ENCODE peak calls at places on chromosomes 1 and 21, in six cellular contexts. H is GM23338; B is activated effector memory CD4-positive, alpha-beta T cell treated with anti-CD3 and anti-CD28 coated beads, Interleukin-2, amount 50 U/mL, for 16 hours; M is activated CD4-positive, alpha-beta T cell treated with anti-CD3 and anti-CD28 coated beads, Interleukin-2, amount 50 U/mL, for 48 hours; K is NCI-H524; Z is amniotic epithelial cell. E is an unnamed sample.

GRCh38 chr1:163561570-163562295 is 240.0 kb downstream of the NUF2 start:
- DNase-seq in K (peak), H (peak), Z (peak), M (no peak), B (no peak), E (no peak)

GRCh38 chr1:87212431-87213125 is 116.1 kb upstream of the LMO4 start:
- DNase-seq in K (peak), M (no peak), B (no peak), H (no peak), Z (no peak), E (no peak)

GRCh38 chr1:13864760-13865159 is 164.8 kb downstream of the PRDM2 start:
- DNase-seq in M (no peak), B (no peak), Z (no peak), H (no peak), K (no peak), E (no peak)

GRCh38 chr21:43899307-43900077 is 34.5 kb downstream of the AGPAT3 start:
- DNase-seq in K (no peak), H (no peak), M (no peak), Z (no peak), B (no peak), E (no peak)

GRCh38 chr1:30447701-30448100 is 275.7 kb downstream of the MATN1 start:
- DNase-seq in B (peak), Z (no peak), K (no peak), H (no peak), M (no peak), E (no peak)

GRCh38 chr1:155944396-155944728 is 2.9 kb downstream of the RXFP4 start:
- DNase-seq in Z (no peak), K (peak), M (no peak), H (no peak), B (no peak), E (no peak)

GRCh38 chr1:203599875-203600781 is 26.5 kb upstream of the ATP2B4 start:
- DNase-seq in Z (no peak), B (no peak), K (no peak), H (no peak), M (no peak), E (no peak)

GRCh38 chr1:157124855-157125254 is 13.3 kb downstream of the ETV3 start:
- DNase-seq in M (no peak), Z (no peak), K (peak), H (no peak), B (no peak), E (no peak)

GRCh38 chr1:37553598-37553926 is 531 bp downstream of the SNIP1 start:
- DNase-seq in M (no peak), Z (no peak), K (no peak), H (peak), B (no peak), E (no peak)

GRCh38 chr1:16925635-16926490 is 4.1 kb downstream of the CROCC start:
- DNase-seq in K (no peak), M (no peak), B (no peak), Z (no peak), H (no peak), E (no peak)

GRCh38 chr1:94379615-94380014 is 38.6 kb upstream of the ABCD3 start:
- DNase-seq in H (no peak), B (no peak), Z (no peak), M (no peak), K (no peak), E (no peak)

GRCh38 chr21:26043891-26044290 is 126.7 kb downstream of the APP start:
- DNase-seq in K (no peak), B (no peak), M (no peak), Z (peak), H (no peak), E (no peak)

GRCh38 chr1:58968360-58968952 is 184.6 kb upstream of the JUN start:
- DNase-seq in Z (peak), H (no peak), M (peak), K (no peak), B (no peak), E (peak)

GRCh38 chr1:181104042-181104789 is 15.7 kb downstream of the IER5 start:
- DNase-seq in K (no peak), B (no peak), Z (no peak), M (no peak), H (peak), E (no peak)

GRCh38 chr1:153272186-153272585 is 12.7 kb downstream of the LORICRIN start:
- DNase-seq in K (no peak), M (no peak), H (no peak), Z (no peak), B (no peak), E (no peak)

GRCh38 chr21:38920631-38921398 is 115.1 kb downstream of the ETS2 start:
- DNase-seq in H (no peak), Z (peak), B (no peak), K (no peak), M (no peak), E (no peak)

GRCh38 chr1:196599324-196599723 is 8.9 kb downstream of the KCNT2 start:
- DNase-seq in H (no peak), K (no peak), B (no peak), Z (no peak), M (no peak), E (no peak)

GRCh38 chr1:21926814-21927530 is 10.1 kb downstream of the HSPG2 start:
- DNase-seq in K (no peak), Z (peak), M (no peak), B (no peak), H (no peak), E (no peak)

GRCh38 chr1:7771673-7772299 is 690 bp downstream of the VAMP3 start:
- DNase-seq in Z (peak), M (no peak), H (no peak), B (no peak), K (no peak), E (no peak)

GRCh38 chr1:244801246-244801645 is 34.2 kb upstream of the COX20 start:
- DNase-seq in Z (peak), H (peak), M (peak), K (peak), B (peak), E (peak)

GRCh38 chr21:44425895-44426662 is 29.2 kb upstream of the LRRC3 start:
- DNase-seq in B (peak), Z (no peak), H (no peak), M (no peak), K (no peak), E (peak)

GRCh38 chr1:5648410-5649165 is 343.6 kb downstream of the NPHP4 start:
- DNase-seq in K (no peak), Z (no peak), M (no peak), H (no peak), B (no peak), E (peak)

GRCh38 chr1:89203166-89203565 is 4.4 kb upstream of the GBP4 start:
- DNase-seq in Z (peak), B (no peak), M (no peak), H (no peak), K (no peak), E (no peak)

GRCh38 chr1:169694304-169694703 is 17.1 kb downstream of the SELL start:
- DNase-seq in M (no peak), Z (no peak), B (no peak), K (no peak), H (peak), E (no peak)

GRCh38 chr1:205576011-205576410 is 55.8 kb downstream of the ELK4 start:
- DNase-seq in K (no peak), M (no peak), B (peak), H (no peak), Z (no peak), E (peak)

GRCh38 chr1:112905420-112906154 is 50.4 kb downstream of the SLC16A1 start:
- DNase-seq in H (peak), K (peak), Z (no peak), B (no peak), M (no peak), E (no peak)

GRCh38 chr1:116971965-116972675 is 29.4 kb upstream of the CD101 start:
- DNase-seq in M (no peak), K (peak), Z (no peak), B (no peak), H (no peak), E (no peak)

GRCh38 chr1:206866062-206866461 is 639 bp downstream of the IL20 start:
- DNase-seq in B (no peak), H (no peak), K (no peak), M (no peak), Z (peak), E (no peak)

GRCh38 chr1:61115436-61115835 is 33.1 kb downstream of the NFIA start:
- DNase-seq in M (no peak), K (no peak), B (no peak), Z (no peak), H (no peak), E (no peak)

GRCh38 chr1:168743001-168743400 is 14.0 kb upstream of the DPT start:
- DNase-seq in H (no peak), Z (no peak), K (no peak), B (no peak), M (no peak), E (no peak)

GRCh38 chr1:158177705-158178450 is 2.8 kb upstream of the CD1D start:
- DNase-seq in K (no peak), H (peak), Z (peak), B (peak), M (peak), E (peak)

GRCh38 chr1:194331758-194332157 is 1145.3 kb upstream of the B3GALT2 start:
- DNase-seq in H (no peak), Z (peak), K (no peak), M (no peak), B (no peak), E (no peak)

E was measured in head of caudate nucleus.